ENCODE peak calls at places on chromosomes 11 and 22, in five cellular contexts. G is AG08395; O is epithelial cell of proximal tubule; X is effector memory CD8-positive, alpha-beta T cell; Q is left cardiac atrium. T is an unnamed sample.

GRCh38 chr22:48602805-48603518 is 1224.7 kb downstream of the BRD1 start:
- DNase-seq in G (no peak), X (no peak), Q (no peak), O (no peak), T (no peak)

GRCh38 chr11:61725632-61726280 is 26.7 kb upstream of the MYRF start:
- DNase-seq in G (no peak), Q (no peak), X (no peak), O (no peak), T (no peak)

GRCh38 chr22:30253205-30253852 is 6.8 kb upstream of the LIF start:
- DNase-seq in Q (peak; percentile 86), O (no peak), X (no peak), G (peak; percentile 26), T (peak; percentile 87)

GRCh38 chr11:66228521-66228920 is 39.9 kb upstream of the RAB1B start:
- DNase-seq in X (no peak), Q (no peak), O (no peak), G (no peak), T (no peak)

GRCh38 chr11:17827006-17827405 is 92.4 kb downstream of the KCNC1 start:
- DNase-seq in Q (no peak), X (no peak), O (no peak), G (no peak), T (peak; percentile 57)

GRCh38 chr22:43823353-43823908 is 11.3 kb upstream of the EFCAB6 start:
- DNase-seq in X (no peak), Q (no peak), O (peak; percentile 72), G (no peak), T (peak; percentile 64)

GRCh38 chr11:29129850-29130249 is 887.0 kb downstream of the KCNA4 start:
- DNase-seq in X (no peak), G (peak; percentile 6), O (no peak), Q (no peak), T (no peak)

GRCh38 chr22:16915711-16916110 is 90.5 kb upstream of the XKR3 start:
- DNase-seq in X (no peak), Q (no peak), G (no peak), O (peak; percentile 25), T (no peak)

GRCh38 chr11:120547871-120548681 is 36.5 kb downstream of the GRIK4 start:
- DNase-seq in X (no peak), G (peak; percentile 98), Q (peak; percentile 91), O (peak; percentile 84), T (peak; percentile 85)

GRCh38 chr11:1824221-1825038 is 10.4 kb upstream of the SYT8 start:
- DNase-seq in O (no peak), Q (no peak), X (no peak), G (no peak), T (no peak)

GRCh38 chr11:72239296-72239848 is 4.6 kb downstream of the PHOX2A start:
- DNase-seq in G (peak; percentile 75), O (no peak), X (no peak), Q (peak; percentile 80), T (peak; percentile 60)

GRCh38 chr11:43399983-43400630 is 41.4 kb downstream of the TTC17 start:
- DNase-seq in G (no peak), Q (no peak), X (no peak), O (no peak), T (no peak)

GRCh38 chr11:46356911-46357482 is 9.7 kb downstream of the DGKZ start:
- DNase-seq in O (no peak), G (no peak), Q (no peak), X (no peak), T (no peak)

GRCh38 chr11:47005441-47005840 is 68.9 kb downstream of the CSTPP1 start:
- DNase-seq in Q (no peak), X (no peak), O (no peak), G (no peak), T (no peak)

GRCh38 chr11:76625787-76626186 is 44.8 kb downstream of the LRRC32 start:
- DNase-seq in X (no peak), G (no peak), O (no peak), Q (no peak), T (no peak)

GRCh38 chr11:134289789-134290188 is 13.6 kb downstream of the GLB1L3 start:
- DNase-seq in O (no peak), Q (no peak), G (no peak), X (no peak), T (no peak)

GRCh38 chr22:38298312-38299000 is 18.8 kb downstream of the CSNK1E start:
- DNase-seq in Q (no peak), G (no peak), O (no peak), X (peak; percentile 37), T (no peak)

GRCh38 chr11:88480217-88480616 is 142.7 kb upstream of the CTSC start:
- DNase-seq in O (peak; percentile 69), X (no peak), G (peak; percentile 73), Q (no peak), T (no peak)

GRCh38 chr11:2800655-2801531 is 84.7 kb downstream of the CDKN1C start:
- DNase-seq in O (no peak), Q (peak; percentile 14), G (no peak), X (no peak), T (no peak)

GRCh38 chr11:12777208-12777874 is 103.1 kb downstream of the TEAD1 start:
- DNase-seq in X (no peak), Q (no peak), G (peak; percentile 47), O (no peak), T (peak; percentile 71)

GRCh38 chr11:18452927-18453326 is 2.7 kb upstream of the LDHAL6A start:
- DNase-seq in O (no peak), X (no peak), G (peak; percentile 44), Q (no peak), T (no peak)

GRCh38 chr22:27462190-27462589 is 339.4 kb downstream of the MN1 start:
- DNase-seq in X (no peak), Q (no peak), O (no peak), G (peak; percentile 53), T (peak; percentile 57)

GRCh38 chr22:23404689-23405365 is 175.3 kb downstream of the IGLL1 start:
- DNase-seq in X (no peak), O (no peak), G (peak; percentile 49), Q (no peak), T (no peak)

GRCh38 chr11:79393362-79394043 is 47.3 kb downstream of the TENM4 start:
- DNase-seq in X (no peak), O (no peak), G (no peak), Q (no peak), T (no peak)

GRCh38 chr11:105045897-105046296 is 762 bp upstream of the CARD16 start:
- DNase-seq in G (peak; percentile 8), Q (no peak), X (no peak), O (no peak), T (no peak)

GRCh38 chr22:40560551-40560950 is 76.0 kb downstream of the MRTFA start:
- DNase-seq in Q (no peak), X (no peak), G (no peak), O (no peak), T (no peak)

GRCh38 chr11:14288189-14288935 is 70.6 kb downstream of the RRAS2 start:
- DNase-seq in G (peak; percentile 71), O (peak; percentile 61), X (no peak), Q (no peak), T (no peak)

GRCh38 chr22:50012201-50013181 is at the start of gene IL17REL:
- DNase-seq in X (no peak), G (peak; percentile 54), Q (no peak), O (no peak), T (peak; percentile 4)